ENCODE peak calls at places on chromosomes 5 and 9, in eight cellular contexts. O, N, J, Z, B, H, I and A are unnamed samples.

GRCh38 chr9:130692365-130692764 is 1.2 kb upstream of the EXOSC2 start:
- DNase-seq in B (no peak), H (no peak), Z (no peak), N (peak; percentile 30), J (no peak), O (peak; percentile 81), I (no peak), A (peak; percentile 82)

GRCh38 chr5:6717687-6718086 is 4.5 kb downstream of the TENT4A start:
- DNase-seq in N (no peak), Z (no peak), B (no peak), I (no peak), J (no peak), H (no peak), O (no peak), A (no peak)

GRCh38 chr5:1460054-1460682 is 14.9 kb upstream of the SLC6A3 start:
- DNase-seq in Z (peak; percentile 25), I (no peak), N (no peak), J (no peak), H (no peak), O (no peak), B (no peak), A (no peak)

GRCh38 chr5:150801117-150801927 is 22.8 kb downstream of the SMIM3 start:
- DNase-seq in Z (no peak), B (peak; percentile 24), J (peak; percentile 42), N (peak; percentile 85), O (no peak), I (no peak), H (peak; percentile 59), A (no peak)

GRCh38 chr5:74660863-74661262 is 20.3 kb upstream of the ENC1 start:
- DNase-seq in N (no peak), I (no peak), O (no peak), H (no peak), J (no peak), Z (no peak), B (no peak), A (no peak)

GRCh38 chr5:1983401-1983800 is 100.7 kb upstream of the IRX4 start:
- DNase-seq in H (no peak), J (no peak), B (no peak), Z (no peak), I (no peak), N (no peak), O (no peak), A (no peak)

GRCh38 chr9:68619636-68620035 is 79.0 kb upstream of the TMEM252 start:
- DNase-seq in B (no peak), I (no peak), N (no peak), O (no peak), Z (no peak), H (no peak), J (no peak), A (no peak)

GRCh38 chr5:148384389-148384756 is 615 bp downstream of the FBXO38 start:
- DNase-seq in J (peak; percentile 8), B (no peak), H (peak; percentile 2), I (no peak), Z (no peak), N (peak; percentile 49), O (no peak), A (no peak)

GRCh38 chr5:80125022-80125961 is 90.1 kb downstream of the THBS4 start:
- DNase-seq in J (no peak), H (no peak), N (no peak), O (no peak), I (no peak), Z (no peak), B (no peak), A (no peak)

DNA sequence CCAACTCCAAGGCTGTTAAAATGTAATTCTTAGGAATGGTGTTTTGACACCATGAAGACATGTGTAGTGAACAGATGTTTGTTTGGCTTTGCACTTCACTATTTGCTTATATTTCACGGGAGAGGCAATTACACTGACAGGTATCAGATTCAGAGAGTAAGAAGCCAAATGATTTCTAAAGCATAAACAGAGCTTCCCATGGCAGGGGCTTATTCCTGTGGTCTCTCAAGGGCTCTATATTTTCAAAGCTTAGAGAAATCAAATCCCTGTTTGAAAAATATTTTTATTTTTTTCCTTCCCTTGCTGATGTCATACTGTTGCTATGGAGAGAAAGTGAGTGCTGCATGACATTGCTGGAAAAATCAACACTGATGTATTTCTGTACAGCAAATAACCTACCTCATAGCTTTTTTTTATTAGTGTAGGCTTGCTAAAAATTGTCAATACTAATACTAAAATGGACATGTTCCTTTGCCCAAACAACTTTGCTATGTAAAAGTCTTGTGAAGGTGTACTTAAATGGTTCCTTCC is 161.4 kb downstream of the GIN1 start:
- DNase-seq in H (no peak), J (no peak), Z (no peak), B (no peak), I (no peak), O (no peak), N (peak; percentile 77), A (no peak)
- H3K4me3 ChIP-seq in H (no peak overlapping the region), J (no peak overlapping the region), Z (no peak overlapping the region), B (no peak overlapping the region), I (no peak overlapping the region), O (no peak overlapping the region), N (peak overlapping the region; percentile 34), A (no peak overlapping the region)

GRCh38 chr5:169440107-169440701 is 139.3 kb upstream of the SLIT3 start:
- DNase-seq in B (no peak), J (no peak), N (no peak), H (no peak), O (no peak), I (no peak), Z (no peak), A (no peak)
- H3K4me1 ChIP-seq in B (peaks cover 3% of the 10 kb centered on the region), J (no peaks in the 10 kb centered on the region), N (peaks cover 34% of the 10 kb centered on the region), H (peaks cover 48% of the 10 kb centered on the region), O (no peaks in the 10 kb centered on the region), I (no peaks in the 10 kb centered on the region), Z (peaks cover 78% of the 10 kb centered on the region), A (no peaks in the 10 kb centered on the region)

GRCh38 chr9:100120286-100120685 is 21.2 kb downstream of the INVS start:
- DNase-seq in B (no peak), Z (no peak), N (no peak), H (no peak), I (no peak), J (no peak), O (no peak), A (no peak)
- H3K27ac ChIP-seq in B (no peak overlapping the region), Z (no peak overlapping the region), N (no peak overlapping the region), H (no peak overlapping the region), I (no peak overlapping the region), J (no peak overlapping the region), O (no peak overlapping the region), A (no peak overlapping the region)

GRCh38 chr5:31702709-31703108 is 63.8 kb downstream of the PDZD2 start:
- DNase-seq in O (no peak), Z (no peak), B (no peak), H (no peak), J (no peak), I (no peak), N (peak; percentile 11), A (no peak)

GRCh38 chr5:31706186-31706585 is 67.3 kb downstream of the PDZD2 start:
- DNase-seq in H (no peak), I (no peak), N (no peak), B (no peak), J (no peak), O (no peak), Z (no peak), A (no peak)

GRCh38 chr5:31703757-31704156 is 64.8 kb downstream of the PDZD2 start:
- DNase-seq in O (no peak), J (no peak), N (no peak), Z (no peak), B (no peak), H (no peak), I (no peak), A (no peak)

GRCh38 chr5:31698667-31699066 is 59.7 kb downstream of the PDZD2 start:
- DNase-seq in H (no peak), J (no peak), I (no peak), O (no peak), Z (no peak), B (no peak), N (no peak), A (no peak)

GRCh38 chr5:31701642-31702041 is 62.7 kb downstream of the PDZD2 start:
- DNase-seq in I (no peak), J (no peak), B (no peak), H (no peak), O (no peak), N (no peak), Z (no peak), A (no peak)
- H3K4me3 ChIP-seq in I (no peak overlapping the region), J (no peak overlapping the region), B (no peak overlapping the region), H (no peak overlapping the region), O (no peak overlapping the region), N (no peak overlapping the region), Z (no peak overlapping the region), A (no peak overlapping the region)

DNA sequence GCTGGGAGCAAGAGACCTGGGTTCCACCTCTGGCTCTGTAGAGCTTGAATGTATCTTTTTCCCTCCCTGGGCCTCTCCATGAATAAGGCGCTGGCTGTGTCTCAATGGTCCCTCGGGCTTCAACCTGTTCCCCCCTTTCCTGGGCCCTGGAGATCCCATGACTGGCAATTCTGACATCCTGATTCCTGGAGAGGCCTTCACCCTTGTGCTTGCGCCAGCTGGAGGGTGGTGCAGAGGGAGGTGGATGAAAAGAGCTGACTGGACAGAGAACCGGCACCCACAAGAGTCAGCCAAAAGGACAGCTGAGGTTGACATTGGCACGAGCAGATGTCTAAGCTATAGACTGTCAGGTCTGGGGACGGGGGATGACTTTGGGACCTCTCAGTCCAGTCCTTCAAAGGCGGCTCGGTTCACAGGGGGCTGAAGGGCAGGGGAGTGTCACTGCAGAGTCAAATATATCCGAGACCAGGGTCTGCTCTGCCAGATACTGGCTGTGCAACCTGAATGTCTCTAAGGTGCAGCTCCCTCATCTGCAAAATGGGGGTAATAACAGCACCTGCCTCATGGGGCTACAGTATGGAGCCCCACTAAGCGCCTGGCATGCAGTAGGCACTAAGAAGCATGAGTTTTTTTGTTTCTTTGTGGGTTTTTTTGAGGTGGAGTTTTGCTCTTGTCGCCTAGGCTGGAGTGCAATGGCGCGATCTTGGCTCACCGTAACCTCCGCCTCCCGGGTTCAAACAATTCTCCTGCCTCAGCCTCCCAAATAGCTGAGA is 13.8 kb downstream of the DNM1 start:
- DNase-seq in B (no peak), H (no peak), I (no peak), Z (no peak), N (no peak), J (no peak), O (no peak), A (no peak)
- H3K4me1 ChIP-seq in B (peaks cover 38% of the 10 kb centered on the region), H (peaks cover 70% of the 10 kb centered on the region), I (no peaks in the 10 kb centered on the region), Z (peaks cover 12% of the 10 kb centered on the region), N (peaks cover 26% of the 10 kb centered on the region), J (peaks cover 4% of the 10 kb centered on the region), O (peaks cover 17% of the 10 kb centered on the region), A (peaks cover 5% of the 10 kb centered on the region)

DNA sequence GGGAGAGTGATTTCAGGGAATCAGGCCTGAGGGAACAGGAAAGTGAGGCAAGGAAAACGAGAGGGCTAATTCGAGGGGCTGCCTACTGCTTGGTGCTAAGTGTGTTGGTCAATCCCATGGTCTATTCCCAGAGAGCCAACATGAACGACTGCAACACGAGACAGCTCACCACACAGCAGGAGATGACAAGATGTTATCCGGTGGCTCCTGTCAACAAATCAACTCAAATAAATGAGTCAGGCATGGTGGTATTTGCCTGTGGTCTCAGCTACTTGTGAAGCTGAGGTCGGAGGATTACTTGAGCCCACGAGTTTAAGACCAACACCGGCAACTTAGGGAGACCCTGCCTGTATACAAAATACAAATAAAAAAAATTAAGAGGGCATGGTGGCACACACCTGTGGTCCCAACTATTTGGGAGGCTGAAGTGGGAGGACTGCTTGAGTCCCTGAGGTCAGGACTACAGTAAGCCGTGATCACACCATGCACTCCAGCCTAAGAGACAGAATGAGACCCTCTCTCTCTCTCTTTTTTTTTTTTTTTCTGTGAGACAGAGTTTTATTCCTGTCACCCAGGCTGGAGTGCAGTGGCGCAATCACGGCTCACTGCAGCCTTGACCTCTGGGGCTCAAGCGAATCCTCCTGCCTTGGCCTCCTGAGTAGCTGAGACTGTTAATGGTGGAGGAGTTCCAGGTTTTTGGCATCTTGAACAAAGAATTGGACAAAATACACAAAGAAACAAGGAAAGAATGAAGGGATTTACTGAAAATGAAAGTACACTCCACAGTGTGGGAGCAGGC is 9.0 kb upstream of the FAF2 start:
- DNase-seq in N (peak; percentile 61), J (no peak), Z (no peak), I (no peak), H (no peak), O (no peak), B (no peak), A (no peak)
- H3K27ac ChIP-seq in N (no peak overlapping the region), J (no peak overlapping the region), Z (no peak overlapping the region), I (no peak overlapping the region), H (no peak overlapping the region), O (no peak overlapping the region), B (no peak overlapping the region), A (no peak overlapping the region)